ENCODE peak calls at places on chromosomes 4 and X, in seven cellular contexts. Y is uterus, N is lower leg skin, A is sigmoid colon, Q is lung, D is progenitor cell of endocrine pancreas, X is fibroblast of mammary gland. P is an unnamed sample.

GRCh38 chrX:149830192-149830873 is 48.6 kb downstream of the MAGEA9 start:
- DNase-seq in X (peak), N (no peak), D (no peak), Y (no peak), Q (no peak), A (no peak), P (no peak)

GRCh38 chrX:13398073-13398823 is 78.4 kb upstream of the ATXN3L start:
- DNase-seq in Y (peak), N (peak), X (peak), A (peak), D (no peak), Q (peak), P (no peak)

GRCh38 chr4:15702941-15703403 is at the start of gene BST1:
- DNase-seq in A (peak), Y (peak), X (peak), Q (peak), N (peak), D (no peak), P (peak)

GRCh38 chr4:47160095-47160494 is 128.7 kb downstream of the GABRB1 start:
- DNase-seq in X (no peak), Q (no peak), N (no peak), A (no peak), D (no peak), Y (no peak), P (no peak)

GRCh38 chr4:71498002-71498401 is 159.2 kb downstream of the SLC4A4 start:
- DNase-seq in A (no peak), D (no peak), X (peak), Q (no peak), Y (no peak), N (no peak), P (no peak)

GRCh38 chr4:174669278-174669677 is 147.0 kb upstream of the HPGD start:
- DNase-seq in Q (no peak), X (peak), N (no peak), D (no peak), Y (no peak), A (no peak), P (no peak)

GRCh38 chrX:100611951-100612350 is 24.7 kb downstream of the TSPAN6 start:
- DNase-seq in A (no peak), D (no peak), N (no peak), Q (no peak), Y (no peak), X (no peak), P (no peak)

GRCh38 chrX:94977986-94978385 is 1304.0 kb downstream of the FAM133A start:
- DNase-seq in X (no peak), A (no peak), Q (no peak), D (no peak), Y (no peak), N (no peak), P (no peak)

GRCh38 chr4:40648742-40649281 is 19.1 kb upstream of the RBM47 start:
- DNase-seq in Q (no peak), N (peak), Y (no peak), X (peak), A (peak), D (no peak), P (no peak)

GRCh38 chr4:129254126-129254525 is 158.2 kb downstream of the C4orf33 start:
- DNase-seq in N (no peak), A (no peak), Y (no peak), X (no peak), D (no peak), Q (no peak), P (no peak)

GRCh38 chr4:103193457-103193856 is 4.7 kb downstream of the CENPE start:
- DNase-seq in A (no peak), N (no peak), D (no peak), Y (no peak), X (no peak), Q (no peak), P (no peak)

GRCh38 chr4:73019462-73020047 is 50.0 kb downstream of the COX18 start:
- DNase-seq in Y (no peak), D (no peak), X (peak), A (no peak), Q (no peak), N (no peak), P (peak)

GRCh38 chrX:28595346-28595745 is 8.1 kb downstream of the IL1RAPL1 start:
- DNase-seq in Y (no peak), N (no peak), A (no peak), Q (no peak), D (no peak), X (no peak), P (no peak)
- TF ChIP-seq CTCF in Y (no peak), N (no peak), A (no peak), Q (no peak), D (no peak), X (no peak), P (no peak)

DNA sequence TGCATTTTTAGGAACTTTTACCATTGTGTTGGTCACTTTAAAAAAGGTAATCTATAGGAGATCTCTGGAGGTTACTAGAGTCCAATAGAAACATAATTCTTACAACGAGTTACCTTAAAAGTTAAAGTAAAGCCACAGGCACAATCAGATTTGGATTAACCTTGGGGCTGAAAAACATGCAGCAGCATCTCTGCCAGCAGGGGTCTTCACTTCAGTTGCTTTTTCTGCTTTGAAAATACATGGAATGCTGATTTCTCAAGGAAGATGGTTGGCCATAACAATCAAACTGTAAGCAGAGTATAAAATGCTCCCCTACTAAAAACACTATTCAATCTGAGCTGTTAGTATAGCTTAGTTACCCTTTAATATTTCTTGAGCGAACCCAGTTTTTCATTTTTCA is 1072.3 kb upstream of the PCDH10 start:
- DNase-seq in Q (no peak), Y (no peak), X (no peak), D (no peak), A (no peak), N (no peak), P (no peak)
- TF ChIP-seq CTCF in Q (no peak), Y (no peak), X (no peak), D (peak), A (no peak), N (no peak), P (no peak)

GRCh38 chr4:118742050-118742449 is 56.9 kb downstream of the METTL14 start:
- DNase-seq in D (no peak), X (peak), Y (no peak), A (no peak), N (no peak), Q (no peak), P (no peak)

GRCh38 chr4:118741456-118741855 is 56.3 kb downstream of the METTL14 start:
- DNase-seq in A (no peak), Y (no peak), N (no peak), Q (no peak), X (peak), D (no peak), P (no peak)

GRCh38 chr4:118738090-118738489 is 52.9 kb downstream of the METTL14 start:
- DNase-seq in N (no peak), Y (no peak), A (no peak), Q (no peak), X (no peak), D (no peak), P (no peak)

GRCh38 chr4:118738999-118739690 is 54.0 kb downstream of the METTL14 start:
- DNase-seq in Y (no peak), N (no peak), X (no peak), D (no peak), A (no peak), Q (no peak), P (no peak)

GRCh38 chr4:118740869-118741268 is 55.7 kb downstream of the METTL14 start:
- DNase-seq in X (peak), Y (no peak), A (no peak), N (no peak), D (no peak), Q (no peak), P (peak)
- TF ChIP-seq CTCF in X (peak), Y (no peak), A (no peak), N (no peak), D (peak), Q (peak), P (no peak)

GRCh38 chr4:1604706-1605205 is 79.4 kb downstream of the FAM53A start:
- DNase-seq in N (no peak), A (peak), Y (no peak), X (no peak), D (no peak), Q (no peak), P (no peak)
- TF ChIP-seq CTCF in N (no peak), A (no peak), Y (peak), X (no peak), D (no peak), Q (no peak), P (no peak)